ENCODE peak calls at places on chromosomes 6 and 20, in nine cellular contexts. C is CD4-positive, CD25-positive, alpha-beta regulatory T cell; M is neuronal stem cell; Q is activated T-helper 2 cell treated with anti-CD3 and anti-CD28 coated beads, Interferon-gamma antibody, Interleukin-2, Interleukin-4, amounts not matched to agents 10 μg/mL and 5 μg/mL and 100 μg/mL, durations not matched to agents 14 hours and 24 hours and 36 hours; O is endodermal cell; Y is body of pancreas; R is naive thymus-derived CD4-positive, alpha-beta T cell; S is osteoblast; J is activated naive CD8-positive, alpha-beta T cell treated with anti-CD3 and anti-CD28 coated beads, Interleukin-2, amount 50 U/mL, for 24 hours. B is an unnamed sample.

GRCh38 chr6:57432919-57433684 is 115.7 kb downstream of the PRIM2 start:
- DNase-seq in C (no peak), M (no peak), Q (no peak), O (no peak), Y (no peak), R (no peak), S (no peak), J (no peak), B (no peak)

GRCh38 chr6:147204843-147205311 is 660 bp downstream of the STXBP5 start:
- DNase-seq in C (no peak), M (no peak), Q (no peak), O (no peak), Y (no peak), R (peak), S (peak), J (no peak), B (no peak)

GRCh38 chr6:148464319-148465010 is 121.8 kb downstream of the SASH1 start:
- DNase-seq in C (peak), M (peak), Q (peak), O (peak), Y (peak), R (peak), S (peak), J (peak), B (peak)

GRCh38 chr6:90078513-90079289 is 184.4 kb downstream of the GJA10 start:
- DNase-seq in C (no peak), M (no peak), Q (peak), O (no peak), Y (no peak), R (peak), S (no peak), J (peak), B (peak)

GRCh38 chr6:35305117-35305516 is 7.5 kb downstream of the DEF6 start:
- DNase-seq in C (no peak), M (no peak), Q (no peak), O (peak), Y (no peak), R (peak), S (no peak), J (no peak), B (no peak)

GRCh38 chr20:44979090-44979621 is 12.8 kb downstream of the STK4 start:
- DNase-seq in C (peak), M (no peak), Q (peak), O (no peak), Y (peak), R (peak), S (peak), J (peak), B (no peak)

GRCh38 chr6:128919412-128919811 is 36.5 kb downstream of the LAMA2 start:
- DNase-seq in C (no peak), M (no peak), Q (no peak), O (no peak), Y (no peak), R (no peak), S (peak), J (no peak), B (no peak)

GRCh38 chr6:34331361-34332050 is 61.0 kb downstream of the NUDT3 start:
- DNase-seq in C (no peak), M (no peak), Q (no peak), O (no peak), Y (no peak), R (no peak), S (no peak), J (no peak), B (no peak)

GRCh38 chr6:168678588-168678987 is 237.6 kb downstream of the SMOC2 start:
- DNase-seq in C (no peak), M (no peak), Q (no peak), O (no peak), Y (no peak), R (no peak), S (no peak), J (no peak), B (no peak)

GRCh38 chr6:170128811-170129681 is 161.8 kb downstream of the DLL1 start:
- DNase-seq in C (no peak), M (no peak), Q (no peak), O (peak), Y (no peak), R (no peak), S (peak), J (no peak), B (no peak)

GRCh38 chr6:117265425-117266266 is at the start of gene VGLL2:
- DNase-seq in C (no peak), M (peak), Q (no peak), O (peak), Y (peak), R (no peak), S (peak), J (peak), B (no peak)

GRCh38 chr20:17967595-17968365 is 814 bp downstream of the SNX5 start:
- DNase-seq in C (no peak), M (no peak), Q (no peak), O (no peak), Y (no peak), R (no peak), S (peak), J (peak), B (no peak)

GRCh38 chr6:132065556-132065955 is 114.4 kb upstream of the CCN2 start:
- DNase-seq in C (no peak), M (no peak), Q (no peak), O (no peak), Y (no peak), R (no peak), S (no peak), J (no peak), B (no peak)